ENCODE peak calls at places on chromosomes 13 and 19, in five cellular contexts. M is uterus, U is vagina, C is lung, F is ovary. T is an unnamed sample. For H3K36me3, the result is how much of the 10 kb centered on the place peaks cover.

GRCh38 chr13:48492123-48493075 is 40.5 kb downstream of the RCBTB2 start:
- DNase-seq in C (peak), M (peak), U (no peak), F (peak), T (no peak)

GRCh38 chr19:1275976-1276619 is 768 bp downstream of the FAM174C start:
- DNase-seq in U (no peak), F (no peak), M (no peak), C (no peak), T (no peak)

GRCh38 chr13:73058741-73059459 is at the start of gene KLF5:
- DNase-seq in M (peak), C (peak), F (peak), U (peak), T (peak)

GRCh38 chr19:30085394-30085793 is 143.4 kb downstream of the URI1 start:
- DNase-seq in M (no peak), C (no peak), F (peak), U (no peak), T (no peak)

GRCh38 chr13:51435002-51435578 is 17.7 kb downstream of the INTS6 start:
- DNase-seq in U (no peak), M (no peak), F (no peak), C (no peak), T (no peak)

GRCh38 chr19:35044317-35045117 is 3.0 kb downstream of the HPN start:
- DNase-seq in U (no peak), F (no peak), M (no peak), C (peak), T (no peak)

GRCh38 chr19:56273563-56274117 is 1.1 kb downstream of the EDDM13 start:
- DNase-seq in M (no peak), F (no peak), C (no peak), U (no peak), T (no peak)

GRCh38 chr19:1074512-1075283 is 7.7 kb downstream of the ARHGAP45 start:
- DNase-seq in M (peak), C (peak), F (no peak), U (no peak), T (peak)

GRCh38 chr13:52707375-52707774 is 32.2 kb downstream of the CNMD start:
- DNase-seq in U (no peak), F (no peak), M (no peak), C (no peak), T (no peak)

GRCh38 chr13:44299544-44299943 is 74.1 kb upstream of the SERP2 start:
- DNase-seq in C (no peak), F (no peak), M (no peak), U (no peak), T (no peak)

GRCh38 chr19:366205-366783 is 21.7 kb upstream of the MIER2 start:
- DNase-seq in C (no peak), M (no peak), F (no peak), U (no peak), T (no peak)

GRCh38 chr19:342128-342455 is 2.5 kb downstream of the MIER2 start:
- DNase-seq in C (no peak), M (no peak), F (no peak), U (no peak), T (no peak)

GRCh38 chr13:77338329-77338728 is 11.4 kb upstream of the MYCBP2 start:
- DNase-seq in M (no peak), C (no peak), U (no peak), F (no peak), T (no peak)

GRCh38 chr13:32134241-32134801 is 102.7 kb downstream of the FRY start:
- DNase-seq in U (no peak), C (no peak), F (no peak), M (no peak), T (no peak)

GRCh38 chr19:18278521-18279265 is 2.7 kb downstream of the JUND start:
- DNase-seq in M (no peak), U (no peak), F (no peak), C (no peak), T (no peak)

GRCh38 chr19:48395499-48395898 is 2.0 kb downstream of the GRIN2D start:
- DNase-seq in C (no peak), M (no peak), F (no peak), U (no peak), T (no peak)

GRCh38 chr19:48397636-48398328 is 4.3 kb downstream of the GRIN2D start:
- DNase-seq in U (no peak), M (no peak), F (no peak), C (no peak), T (no peak)

GRCh38 chr19:48396010-48396870 is 2.8 kb downstream of the GRIN2D start:
- DNase-seq in F (no peak), C (no peak), U (no peak), M (no peak), T (no peak)

GRCh38 chr19:48397263-48397635 is 3.8 kb downstream of the GRIN2D start:
- DNase-seq in C (no peak), M (no peak), F (no peak), U (no peak), T (no peak)

GRCh38 chr19:48396871-48397176 is 3.4 kb downstream of the GRIN2D start:
- DNase-seq in F (no peak), M (no peak), U (no peak), C (no peak), T (no peak)
- H3K4me3 ChIP-seq in F (no peak), M (no peak), U (no peak), C (no peak), T (no peak)

GRCh38 chr19:5036733-5037681 is 68.1 kb downstream of the KDM4B start:
- DNase-seq in U (no peak), C (no peak), F (no peak), M (no peak), T (no peak)

GRCh38 chr19:5035817-5036732 is 67.2 kb downstream of the KDM4B start:
- DNase-seq in C (no peak), U (no peak), M (no peak), F (no peak), T (no peak)

GRCh38 chr19:5032101-5032967 is 63.4 kb downstream of the KDM4B start:
- DNase-seq in C (no peak), U (no peak), F (no peak), M (no peak), T (no peak)

GRCh38 chr19:5037936-5038335 is 69.0 kb downstream of the KDM4B start:
- DNase-seq in C (no peak), F (no peak), M (no peak), U (no peak), T (no peak)

DNA sequence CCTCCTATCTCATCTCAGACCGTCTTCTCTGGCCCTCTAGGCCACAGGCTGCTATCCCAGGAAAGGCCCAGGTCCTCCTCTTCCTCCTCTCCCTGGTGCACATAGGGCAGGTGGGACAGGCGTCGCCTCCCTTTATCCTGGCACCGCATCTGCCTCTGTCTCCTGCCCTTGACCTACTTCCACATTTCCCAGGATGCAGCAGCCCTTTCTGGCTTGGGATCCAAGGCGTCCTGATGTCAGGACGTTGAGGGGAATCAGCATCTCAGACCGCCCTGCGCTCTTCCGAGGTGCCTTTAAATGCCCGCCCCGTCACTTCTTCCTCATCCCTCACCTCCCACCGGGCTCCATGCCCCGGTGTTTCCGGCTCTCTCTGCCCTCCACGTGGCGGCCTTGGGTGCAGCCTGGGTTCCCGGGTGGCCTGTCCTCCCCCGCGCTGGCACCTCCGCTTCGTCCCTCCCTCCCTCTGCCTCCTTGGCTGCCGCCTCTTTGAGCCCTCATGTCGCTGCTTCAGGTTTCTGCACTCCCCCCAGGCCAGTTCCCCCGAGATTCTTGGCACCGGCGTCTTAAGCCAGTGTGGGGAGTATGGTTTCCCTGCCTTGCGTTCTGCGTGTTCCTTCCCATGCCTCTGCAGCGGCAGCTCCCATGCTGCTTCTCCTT is 66.3 kb downstream of the KDM4B start:
- DNase-seq in F (peak), U (no peak), C (no peak), M (no peak), T (no peak)
- H3K36me3 ChIP-seq in F (under half), U (under half), C (under half), M (under half), T (under half)

GRCh38 chr13:50203256-50204083 is 188.2 kb downstream of the KCNRG start:
- DNase-seq in C (no peak), M (no peak), U (no peak), F (no peak), T (no peak)

GRCh38 chr13:50214514-50214913 is 199.3 kb downstream of the KCNRG start:
- DNase-seq in C (no peak), F (no peak), M (no peak), U (no peak), T (no peak)

GRCh38 chr13:50209646-50210045 is 194.4 kb downstream of the KCNRG start:
- DNase-seq in U (no peak), C (no peak), F (no peak), M (no peak), T (no peak)

GRCh38 chr13:50213526-50213925 is 198.3 kb downstream of the KCNRG start:
- DNase-seq in F (no peak), U (no peak), C (no peak), M (no peak), T (peak)

GRCh38 chr13:50208826-50209335 is 193.6 kb downstream of the KCNRG start:
- DNase-seq in C (peak), U (no peak), M (no peak), F (no peak), T (no peak)
- H3K4me3 ChIP-seq in C (no peak), U (no peak), M (no peak), F (no peak), T (peak)

DNA sequence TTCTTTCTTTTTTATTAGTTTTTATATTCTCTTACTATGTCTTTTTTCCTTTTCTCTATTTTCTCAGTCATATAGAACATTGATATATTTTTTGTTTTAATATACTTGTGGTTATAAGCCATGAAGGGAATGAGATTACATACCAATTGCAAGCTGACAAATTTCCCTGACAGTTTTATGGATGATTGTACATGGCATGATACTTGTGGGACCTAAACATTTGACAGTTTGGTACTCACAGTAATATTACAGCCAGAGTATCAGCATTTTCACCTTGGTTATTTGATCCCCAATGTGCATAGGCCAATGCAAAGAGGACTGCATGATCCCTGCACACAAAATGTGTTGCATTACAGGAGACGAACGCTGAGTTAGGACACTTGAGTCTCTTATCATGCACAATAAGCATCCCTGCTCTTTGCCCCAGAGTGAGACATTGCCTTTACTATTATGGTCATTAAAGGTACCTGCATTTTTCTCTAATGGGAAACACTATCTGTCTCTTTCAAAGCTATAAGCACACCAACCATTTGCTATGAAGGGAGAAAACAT is 713.4 kb upstream of the PCDH20 start:
- DNase-seq in U (no peak), M (no peak), C (no peak), F (no peak), T (no peak)
- H3K36me3 ChIP-seq in U (under half), M (under half), C (under half), F (under half), T (under half)

GRCh38 chr13:30375436-30375835 is 46.9 kb upstream of the UBE2L5 start:
- DNase-seq in C (no peak), F (no peak), M (no peak), U (no peak), T (no peak)
- H3K4me3 ChIP-seq in C (no peak), F (no peak), M (no peak), U (no peak), T (no peak)

T was measured in esophagus muscularis mucosa.